ENCODE peak calls at places on chromosomes 13 and 19, in six cellular contexts. P is activated T-helper 1 cell treated with Interleukin-2 at 50 U/mL for 16 hours, U is NCI-H446 treated with DMSO at 0.1 percent for 48 hours, X is T-cell, G is NCI-H1417, J is Peyer's patch. L is an unnamed sample.

GRCh38 chr13:98576215-98576945 is 527 bp downstream of the STK24 start:
- DNase-seq in X (peak; percentile 17), J (peak; percentile 80), P (peak; percentile 41), G (peak; percentile 90), U (no peak), L (no peak)

GRCh38 chr13:63517376-63517775 is 2101.7 kb upstream of the PCDH20 start:
- DNase-seq in X (no peak), G (peak; percentile 38), P (no peak), J (no peak), U (peak; percentile 34), L (no peak)

GRCh38 chr13:109844396-109844795 is 58.0 kb upstream of the IRS2 start:
- DNase-seq in P (no peak), X (no peak), U (no peak), J (no peak), G (no peak), L (no peak)

GRCh38 chr13:89165685-89166084 is 1494.5 kb downstream of the SLITRK5 start:
- DNase-seq in G (no peak), X (no peak), P (no peak), J (no peak), U (no peak), L (no peak)

GRCh38 chr19:5170329-5170745 is 170.3 kb downstream of the PTPRS start:
- DNase-seq in G (no peak), U (no peak), X (peak; percentile 38), P (peak; percentile 20), J (no peak), L (no peak)

GRCh38 chr19:51751655-51752054 is at the start of gene FPR1:
- DNase-seq in J (no peak), G (no peak), X (no peak), P (no peak), U (no peak), L (no peak)

GRCh38 chr19:1169921-1170885 is 3.9 kb downstream of the SBNO2 start:
- DNase-seq in G (no peak), P (no peak), J (peak; percentile 48), U (no peak), X (no peak), L (no peak)

GRCh38 chr13:84591444-84591843 is 709.2 kb upstream of the SLITRK1 start:
- DNase-seq in X (no peak), U (no peak), G (no peak), P (no peak), J (no peak), L (no peak)

GRCh38 chr13:113638173-113638746 is 19.7 kb downstream of the ATP4B start:
- DNase-seq in X (no peak), J (peak; percentile 34), P (no peak), U (no peak), G (no peak), L (no peak)

GRCh38 chr13:90427322-90428272 is 919.9 kb upstream of the MIR17HG start:
- DNase-seq in G (peak; percentile 24), P (no peak), X (no peak), J (no peak), U (no peak), L (no peak)

GRCh38 chr13:97205971-97206370 is 16.2 kb upstream of the MBNL2 start:
- DNase-seq in X (no peak), G (no peak), P (no peak), U (no peak), J (no peak), L (no peak)

GRCh38 chr13:90416519-90416918 is 931.0 kb upstream of the MIR17HG start:
- DNase-seq in X (no peak), P (no peak), G (no peak), J (no peak), U (no peak), L (no peak)

GRCh38 chr13:68940049-68940448 is 1167.6 kb upstream of the ATXN8OS start:
- DNase-seq in P (no peak), X (no peak), G (no peak), U (no peak), J (no peak), L (no peak)

GRCh38 chr19:29645911-29646310 is 19.4 kb upstream of the PLEKHF1 start:
- DNase-seq in X (no peak), U (no peak), G (no peak), J (no peak), P (no peak), L (no peak)

GRCh38 chr13:27026396-27026795 is 145.2 kb downstream of the USP12 start:
- DNase-seq in J (no peak), P (no peak), G (no peak), X (no peak), U (no peak), L (no peak)

GRCh38 chr19:47631681-47632446 is 22.9 kb downstream of the BICRA start:
- DNase-seq in U (no peak), P (no peak), G (no peak), X (no peak), J (no peak), L (no peak)

GRCh38 chr13:62123409-62123808 is 707.8 kb upstream of the PCDH20 start:
- DNase-seq in X (no peak), P (no peak), U (no peak), J (no peak), G (no peak), L (no peak)

GRCh38 chr13:110363009-110363408 is 55.9 kb downstream of the COL4A2 start:
- DNase-seq in G (no peak), U (no peak), P (no peak), X (no peak), J (no peak), L (no peak)

GRCh38 chr19:1266818-1267440 is 2.2 kb upstream of the CIRBP start:
- DNase-seq in X (peak; percentile 50), P (peak; percentile 63), G (peak; percentile 96), J (peak; percentile 91), U (no peak), L (no peak)

GRCh38 chr19:35365303-35365702 is 5.6 kb upstream of the GPR42 start:
- DNase-seq in U (no peak), J (no peak), G (no peak), P (no peak), X (no peak), L (no peak)

GRCh38 chr13:68125087-68125480 is 894.9 kb upstream of the PCDH9 start:
- DNase-seq in X (no peak), J (no peak), G (no peak), P (no peak), U (no peak), L (no peak)

GRCh38 chr13:24747248-24748151 is 16.5 kb upstream of the RNF17 start:
- DNase-seq in U (no peak), J (no peak), X (no peak), P (no peak), G (peak; percentile 50), L (no peak)

GRCh38 chr13:25249001-25249543 is 38.2 kb downstream of the MTMR6 start:
- DNase-seq in U (no peak), J (no peak), X (no peak), G (no peak), P (no peak), L (no peak)

GRCh38 chr13:99564389-99564788 is 63.1 kb downstream of the TM9SF2 start:
- DNase-seq in X (no peak), G (no peak), J (no peak), P (no peak), U (no peak), L (no peak)

GRCh38 chr13:71625694-71626093 is 241.3 kb downstream of the DACH1 start:
- DNase-seq in G (no peak), P (no peak), X (no peak), U (no peak), J (no peak), L (no peak)

GRCh38 chr13:108154421-108154858 is 60.9 kb downstream of the LIG4 start:
- DNase-seq in U (no peak), X (no peak), J (no peak), P (no peak), G (no peak), L (no peak)

GRCh38 chr13:58032676-58033440 is 401.3 kb downstream of the PCDH17 start:
- DNase-seq in P (no peak), G (peak; percentile 48), U (no peak), J (no peak), X (no peak), L (no peak)

L was measured in NCI-H1048.